ENCODE peak calls at places on chromosomes 3 and 15, in six cellular contexts. C is fibroblast of lung, G is PC-3, Q is HCT116, V is esophagus squamous epithelium, O is brain microvascular endothelial cell. H is an unnamed sample.

GRCh38 chr3:127480196-127480933 is 110.2 kb downstream of the TPRA1 start:
- DNase-seq in C (no peak), G (no peak), Q (no peak), V (no peak), O (no peak), H (no peak)

GRCh38 chr3:197022405-197023231 is 7.0 kb downstream of the MELTF start:
- DNase-seq in C (no peak), G (no peak), Q (no peak), V (no peak), O (no peak), H (no peak)

GRCh38 chr15:63982381-63982854 is 63.9 kb downstream of the DAPK2 start:
- DNase-seq in C (no peak), G (no peak), Q (no peak), V (no peak), O (no peak), H (no peak)

GRCh38 chr3:132777171-132777570 is 55.0 kb upstream of the NPHP3 start:
- DNase-seq in C (no peak), G (no peak), Q (no peak), V (no peak), O (no peak), H (no peak)

GRCh38 chr3:146682176-146682575 is 77.0 kb upstream of the PLSCR5 start:
- DNase-seq in C (no peak), G (peak; percentile 56), Q (no peak), V (no peak), O (peak; percentile 20), H (no peak)

GRCh38 chr3:128902426-128902825 is 23.0 kb downstream of the ACAD9 start:
- DNase-seq in C (no peak), G (no peak), Q (no peak), V (no peak), O (no peak), H (no peak)

GRCh38 chr3:135055449-135055848 is 260.4 kb downstream of the EPHB1 start:
- DNase-seq in C (no peak), G (no peak), Q (no peak), V (no peak), O (no peak), H (no peak)

GRCh38 chr15:78242128-78242527 is 7.8 kb upstream of the ACSBG1 start:
- DNase-seq in C (no peak), G (peak; percentile 20), Q (no peak), V (no peak), O (no peak), H (no peak)

GRCh38 chr15:96851613-96852012 is 521.1 kb downstream of the NR2F2 start:
- DNase-seq in C (peak; percentile 72), G (peak; percentile 12), Q (no peak), V (no peak), O (peak; percentile 88), H (no peak)

GRCh38 chr3:29171583-29171990 is 109.3 kb upstream of the RBMS3 start:
- DNase-seq in C (no peak), G (no peak), Q (no peak), V (no peak), O (peak; percentile 44), H (no peak)

GRCh38 chr3:13346481-13347389 is 73.4 kb downstream of the NUP210 start:
- DNase-seq in C (no peak), G (no peak), Q (no peak), V (no peak), O (no peak), H (no peak)

GRCh38 chr3:157136647-157137387 is 23.1 kb downstream of the CCNL1 start:
- DNase-seq in C (peak; percentile 72), G (peak; percentile 63), Q (no peak), V (no peak), O (no peak), H (peak; percentile 69)

GRCh38 chr15:100121285-100121684 is 220.5 kb downstream of the ADAMTS17 start:
- DNase-seq in C (no peak), G (no peak), Q (no peak), V (no peak), O (no peak), H (no peak)

GRCh38 chr3:20637729-20638128 is 451.7 kb upstream of the SGO1 start:
- DNase-seq in C (peak; percentile 78), G (no peak), Q (no peak), V (no peak), O (no peak), H (no peak)

GRCh38 chr3:39350714-39351113 is 21.2 kb downstream of the CCR8 start:
- DNase-seq in C (no peak), G (no peak), Q (no peak), V (no peak), O (no peak), H (no peak)

GRCh38 chr3:173826416-173826815 is 428.9 kb downstream of the NLGN1 start:
- DNase-seq in C (peak; percentile 40), G (no peak), Q (no peak), V (no peak), O (no peak), H (no peak)

GRCh38 chr15:75070674-75071073 is 47.3 kb downstream of the PPCDC start:
- DNase-seq in C (no peak), G (no peak), Q (no peak), V (no peak), O (no peak), H (no peak)

GRCh38 chr3:149020839-149021252 is 29.5 kb downstream of the GYG1 start:
- DNase-seq in C (no peak), G (no peak), Q (no peak), V (no peak), O (no peak), H (no peak)

GRCh38 chr15:31364301-31365031 is 37.8 kb downstream of the KLF13 start:
- DNase-seq in C (no peak), G (peak; percentile 51), Q (no peak), V (no peak), O (no peak), H (peak; percentile 16)

GRCh38 chr3:118128886-118129285 is 905.8 kb downstream of the IGSF11 start:
- DNase-seq in C (peak; percentile 76), G (peak; percentile 60), Q (no peak), V (no peak), O (no peak), H (peak; percentile 51)

GRCh38 chr15:81820236-81820635 is 225.6 kb downstream of the MEX3B start:
- DNase-seq in C (no peak), G (peak; percentile 10), Q (no peak), V (no peak), O (no peak), H (no peak)

GRCh38 chr15:70853270-70853854 is 595 bp downstream of the LARP6 start:
- DNase-seq in C (peak; percentile 64), G (peak; percentile 32), Q (no peak), V (no peak), O (peak; percentile 32), H (no peak)

GRCh38 chr3:170499562-170500156 is 81.0 kb downstream of the CLDN11 start:
- DNase-seq in C (peak; percentile 40), G (peak; percentile 60), Q (peak; percentile 16), V (no peak), O (peak; percentile 62), H (no peak)

GRCh38 chr15:60299452-60300047 is 98.2 kb downstream of the ANXA2 start:
- DNase-seq in C (peak; percentile 30), G (peak; percentile 13), Q (peak; percentile 8), V (no peak), O (no peak), H (peak; percentile 51)

GRCh38 chr15:25689592-25689991 is 173.5 kb downstream of the ATP10A start:
- DNase-seq in C (no peak), G (no peak), Q (no peak), V (no peak), O (no peak), H (no peak)

GRCh38 chr3:194688946-194689345 is 3.3 kb downstream of the FAM43A start:
- DNase-seq in C (no peak), G (no peak), Q (no peak), V (no peak), O (no peak), H (no peak)

GRCh38 chr3:194686414-194686815 is 732 bp downstream of the FAM43A start:
- DNase-seq in C (no peak), G (no peak), Q (no peak), V (no peak), O (no peak), H (no peak)

GRCh38 chr3:194686816-194687637 is 1.3 kb downstream of the FAM43A start:
- DNase-seq in C (peak; percentile 73), G (peak; percentile 34), Q (no peak), V (no peak), O (no peak), H (no peak)

GRCh38 chr3:194688207-194688711 is 2.6 kb downstream of the FAM43A start:
- DNase-seq in C (peak; percentile 39), G (peak; percentile 33), Q (no peak), V (no peak), O (no peak), H (no peak)

DNA sequence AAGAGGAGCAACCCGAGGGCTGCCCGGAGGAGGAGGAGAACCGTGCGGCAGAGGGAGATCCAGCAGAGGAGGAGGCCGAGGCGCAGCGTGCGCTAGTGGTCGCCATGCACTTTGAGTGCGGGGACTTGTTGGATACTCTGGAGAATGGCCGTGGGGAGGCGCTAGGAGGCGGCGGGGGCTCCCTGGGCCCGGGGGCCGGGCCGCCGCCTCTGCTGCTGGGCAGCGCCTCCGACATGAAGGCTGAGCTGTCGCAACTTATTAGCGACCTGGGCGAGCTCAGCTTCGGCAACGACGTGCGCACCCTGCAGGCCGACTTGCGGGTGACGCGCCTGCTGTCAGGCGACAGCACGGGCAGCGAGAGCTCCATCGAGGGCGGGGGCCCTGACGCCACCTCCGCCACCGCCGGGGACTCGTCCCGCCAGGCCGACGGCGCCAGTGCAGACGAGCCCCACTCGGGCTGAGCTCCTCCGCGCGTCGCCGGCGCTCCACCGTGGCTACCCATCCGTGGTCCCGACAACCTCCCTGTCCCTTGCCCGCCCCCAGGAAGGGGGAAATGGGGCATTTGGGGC is 2.0 kb downstream of the FAM43A start:
- DNase-seq in C (peak; percentile 69), G (peak; percentile 87), Q (no peak), V (no peak), O (peak; percentile 37), H (peak; percentile 18)
- H3K27ac ChIP-seq in C (no peak overlapping the region), G (peak overlapping the region; percentile 42), Q (no peak overlapping the region), V (peak overlapping the region; percentile 60), O (peak overlapping the region; percentile 34), H (no peak overlapping the region)

GRCh38 chr15:90083419-90083818 is 18.8 kb downstream of the IDH2 start:
- DNase-seq in C (no peak), G (no peak), Q (no peak), V (no peak), O (no peak), H (no peak)
- H3K27ac ChIP-seq in C (no peak overlapping the region), G (no peak overlapping the region), Q (no peak overlapping the region), V (no peak overlapping the region), O (no peak overlapping the region), H (no peak overlapping the region)

GRCh38 chr15:62545392-62546227 is 380.5 kb upstream of the C2CD4B start:
- DNase-seq in C (peak; percentile 73), G (peak; percentile 30), Q (no peak), V (no peak), O (no peak), H (peak; percentile 6)
- H3K27ac ChIP-seq in C (no peak overlapping the region), G (no peak overlapping the region), Q (no peak overlapping the region), V (peak overlapping the region; percentile 22), O (no peak overlapping the region), H (no peak overlapping the region)

DNA sequence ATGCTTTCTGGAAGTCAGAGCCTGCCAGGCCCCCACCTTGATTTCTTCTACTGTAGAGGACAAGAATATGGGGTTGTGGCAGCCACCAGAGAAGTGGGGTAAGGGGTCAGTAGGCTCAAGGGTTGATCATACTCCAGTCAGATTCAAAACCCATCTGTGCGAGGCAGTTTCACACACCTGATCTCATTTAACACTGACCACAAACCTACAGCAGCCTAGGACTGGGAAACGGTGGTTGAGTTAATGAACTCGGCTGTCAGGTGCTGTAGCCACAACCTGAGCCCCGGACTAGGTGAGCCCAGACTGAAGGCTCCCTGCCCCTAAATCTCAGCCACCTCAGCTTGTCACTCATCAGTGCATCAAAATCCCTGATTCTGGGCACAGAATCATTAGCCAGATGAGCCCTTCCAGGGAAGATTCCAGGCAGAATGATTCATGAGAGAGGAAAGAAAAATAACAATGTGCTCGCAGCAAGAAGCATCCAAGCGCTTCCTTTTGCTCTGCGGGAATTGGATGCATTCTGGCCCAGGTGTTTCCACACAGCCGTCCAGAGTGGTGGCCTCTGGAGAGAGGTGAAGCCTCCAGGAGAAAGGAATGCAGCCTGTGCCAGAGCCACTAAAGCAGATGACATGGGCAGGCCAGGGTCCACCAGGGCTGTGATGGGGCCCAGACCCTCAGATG is 102.1 kb downstream of the SRGAP3 start:
- DNase-seq in C (peak; percentile 23), G (no peak), Q (no peak), V (no peak), O (no peak), H (no peak)
- H3K27ac ChIP-seq in C (no peak overlapping the region), G (no peak overlapping the region), Q (no peak overlapping the region), V (no peak overlapping the region), O (no peak overlapping the region), H (no peak overlapping the region)